ENCODE peak calls at places on chromosomes 4 and X, in four cellular contexts. N, E, X and L are unnamed samples.

GRCh38 chrX:17075004-17075403 is 128.5 kb downstream of the REPS2 start:
- DNase-seq in X (no peak), E (no peak), N (no peak), L (no peak)

GRCh38 chrX:14776901-14777300 is 96.0 kb downstream of the FANCB start:
- DNase-seq in N (no peak), X (no peak), E (no peak), L (no peak)

GRCh38 chr4:4386736-4387392 is at the start of gene NSG1:
- DNase-seq in E (peak; percentile 53), N (no peak), X (no peak), L (no peak)

GRCh38 chrX:132086717-132087116 is 41.1 kb downstream of the FRMD7 start:
- DNase-seq in X (no peak), N (peak; percentile 29), E (no peak), L (no peak)

GRCh38 chrX:120839506-120839905 is 36.2 kb downstream of the CT47B1 start:
- DNase-seq in E (no peak), N (peak; percentile 3), X (no peak), L (no peak)

GRCh38 chr4:76373919-76374552 is 46.9 kb downstream of the CCDC158 start:
- DNase-seq in X (no peak), E (no peak), N (no peak), L (no peak)

GRCh38 chr4:145154573-145154972 is 25.8 kb downstream of the OTUD4 start:
- DNase-seq in E (peak; percentile 51), N (no peak), X (no peak), L (no peak)

GRCh38 chrX:63418211-63418610 is 67.1 kb upstream of the SPIN4 start:
- DNase-seq in E (no peak), N (no peak), X (no peak), L (no peak)

GRCh38 chrX:153829799-153830631 is at the start of gene PDZD4:
- DNase-seq in N (no peak), X (no peak), E (no peak), L (no peak)

GRCh38 chr4:7780751-7781348 is 158.8 kb downstream of the AFAP1 start:
- DNase-seq in X (no peak), N (no peak), E (no peak), L (no peak)

GRCh38 chr4:156968479-156968984 is 3.1 kb downstream of the PDGFC start:
- DNase-seq in E (peak; percentile 37), X (no peak), N (no peak), L (peak; percentile 81)

GRCh38 chr4:71201817-71202576 is 136.8 kb upstream of the SLC4A4 start:
- DNase-seq in X (no peak), E (no peak), N (no peak), L (no peak)

GRCh38 chr4:78971326-78971725 is 32.1 kb upstream of the PAQR3 start:
- DNase-seq in N (no peak), E (no peak), X (no peak), L (no peak)

GRCh38 chr4:82479562-82479961 is 49.2 kb downstream of the ENOPH1 start:
- DNase-seq in E (no peak), X (no peak), N (no peak), L (no peak)

GRCh38 chrX:44036336-44036735 is 63.1 kb upstream of the NDP start:
- DNase-seq in N (peak; percentile 29), X (no peak), E (no peak), L (no peak)

GRCh38 chr4:140004580-140005314 is 149.2 kb downstream of the MAML3 start:
- DNase-seq in E (no peak), X (no peak), N (no peak), L (peak; percentile 7)

GRCh38 chr4:74117024-74117534 is 18.1 kb upstream of the CXCL2 start:
- DNase-seq in E (no peak), N (peak; percentile 70), X (no peak), L (peak; percentile 81)

GRCh38 chrX:22203186-22203585 is 69.5 kb upstream of the CBLL2 start:
- DNase-seq in N (no peak), X (no peak), E (no peak), L (no peak)

GRCh38 chr4:149884046-149884445 is 68.4 kb upstream of the IQCM start:
- DNase-seq in E (no peak), X (no peak), N (no peak), L (peak; percentile 33)

GRCh38 chr4:148214529-148215166 is 227.6 kb downstream of the NR3C2 start:
- DNase-seq in X (no peak), E (no peak), N (no peak), L (no peak)

GRCh38 chrX:13938053-13938765 is 91.5 kb downstream of the GEMIN8 start:
- DNase-seq in N (no peak), X (no peak), E (no peak), L (no peak)

GRCh38 chr4:18529482-18529881 is 507.9 kb upstream of the LCORL start:
- DNase-seq in N (no peak), E (no peak), X (no peak), L (no peak)